ENCODE peak calls at places on chromosomes 11 and 22, in four cellular contexts. R is K562, Q is SK-N-SH, L is GM12878. G is an unnamed sample.

GRCh38 chr22:50002791-50003190 is 9.8 kb downstream of the IL17REL start:
- DNase-seq in L (no peak), R (no peak), Q (no peak), G (no peak)

GRCh38 chr22:24507742-24508141 is 12.6 kb downstream of the UPB1 start:
- DNase-seq in R (no peak), Q (no peak), L (no peak), G (peak)

GRCh38 chr11:63007920-63008319 is 7.7 kb downstream of the SLC22A8 start:
- DNase-seq in R (peak), Q (no peak), L (no peak), G (no peak)

GRCh38 chr11:22785251-22785650 is 44.4 kb downstream of the SVIP start:
- DNase-seq in L (no peak), R (no peak), Q (no peak), G (no peak)

GRCh38 chr11:15074206-15075161 is 1.1 kb downstream of the CALCB start:
- DNase-seq in Q (peak), L (no peak), R (peak), G (peak)

GRCh38 chr11:23272095-23272494 is 411.8 kb upstream of the CCDC179 start:
- DNase-seq in Q (no peak), L (no peak), R (no peak), G (no peak)

GRCh38 chr11:73387594-73388021 is 11.4 kb downstream of the RELT start:
- DNase-seq in Q (no peak), L (no peak), R (no peak), G (no peak)

GRCh38 chr11:329886-330253 is 9.2 kb upstream of the IFITM3 start:
- DNase-seq in Q (no peak), R (no peak), L (no peak), G (no peak)

GRCh38 chr22:29270475-29271271 is 2.6 kb downstream of the EWSR1 start:
- DNase-seq in Q (no peak), L (no peak), R (no peak), G (no peak)

GRCh38 chr11:118398797-118399564 is 2.4 kb upstream of the ATP5MG start:
- DNase-seq in R (no peak), L (no peak), Q (no peak), G (no peak)

GRCh38 chr11:134346101-134346975 is 14.6 kb downstream of the GLB1L2 start:
- DNase-seq in L (no peak), Q (no peak), R (no peak), G (no peak)

GRCh38 chr11:16352707-16353106 is 3.6 kb downstream of the SOX6 start:
- DNase-seq in Q (no peak), L (no peak), R (no peak), G (no peak)

GRCh38 chr11:97786961-97787360 is 1233.8 kb upstream of the CNTN5 start:
- DNase-seq in R (no peak), L (no peak), Q (no peak), G (no peak)

GRCh38 chr11:121422675-121423074 is 29.4 kb upstream of the SORL1 start:
- DNase-seq in L (peak), R (no peak), Q (no peak), G (no peak)

GRCh38 chr11:87493516-87493915 is 455.8 kb downstream of the TMEM135 start:
- DNase-seq in Q (no peak), L (no peak), R (no peak), G (no peak)

GRCh38 chr11:79263001-79263400 is 177.8 kb downstream of the TENM4 start:
- DNase-seq in L (no peak), R (no peak), Q (no peak), G (no peak)

GRCh38 chr11:47414685-47415070 is 6.3 kb downstream of the SLC39A13 start:
- DNase-seq in L (no peak), Q (no peak), R (no peak), G (no peak)

GRCh38 chr11:8263109-8263768 is 439 bp downstream of the LMO1 start:
- DNase-seq in Q (peak), L (no peak), R (no peak), G (peak)

GRCh38 chr22:41775976-41776375 is 24.5 kb upstream of the CCDC134 start:
- DNase-seq in R (no peak), L (no peak), Q (no peak), G (no peak)

GRCh38 chr11:90594658-90595057 is 371.8 kb upstream of the CHORDC1 start:
- DNase-seq in Q (peak), R (no peak), L (no peak), G (no peak)

GRCh38 chr22:31083377-31083768 is 2.3 kb downstream of the SMTN start:
- DNase-seq in L (no peak), R (no peak), Q (peak), G (no peak)

GRCh38 chr22:24553597-24554315 is 1.2 kb downstream of the GUCD1 start:
- DNase-seq in Q (no peak), L (no peak), R (no peak), G (no peak)

GRCh38 chr22:36872866-36873498 is 12.2 kb downstream of the NCF4 start:
- DNase-seq in L (no peak), R (no peak), Q (peak), G (no peak)

GRCh38 chr11:9121397-9121796 is 30.0 kb upstream of the SCUBE2 start:
- DNase-seq in Q (no peak), R (no peak), L (no peak), G (no peak)

GRCh38 chr11:69878144-69878883 is 59.1 kb upstream of the FGF3 start:
- DNase-seq in L (no peak), R (no peak), Q (peak), G (no peak)

GRCh38 chr11:132648841-132649240 is 883.5 kb downstream of the OPCML start:
- DNase-seq in L (no peak), Q (no peak), R (no peak), G (no peak)
- TF ChIP-seq USF1 in L (no peak), Q (no peak), R (no peak), G (no peak)

GRCh38 chr11:107092667-107093066 is 74.4 kb upstream of the GUCY1A2 start:
- DNase-seq in R (no peak), L (no peak), Q (no peak), G (no peak)
- TF ChIP-seq USF1 in R (no peak), L (no peak), Q (no peak), G (no peak)

GRCh38 chr11:117366183-117366582 is 38.5 kb downstream of the CEP164 start:
- DNase-seq in Q (no peak), R (no peak), L (no peak), G (no peak)
- TF ChIP-seq USF1 in Q (no peak), R (no peak), L (no peak), G (no peak)

DNA sequence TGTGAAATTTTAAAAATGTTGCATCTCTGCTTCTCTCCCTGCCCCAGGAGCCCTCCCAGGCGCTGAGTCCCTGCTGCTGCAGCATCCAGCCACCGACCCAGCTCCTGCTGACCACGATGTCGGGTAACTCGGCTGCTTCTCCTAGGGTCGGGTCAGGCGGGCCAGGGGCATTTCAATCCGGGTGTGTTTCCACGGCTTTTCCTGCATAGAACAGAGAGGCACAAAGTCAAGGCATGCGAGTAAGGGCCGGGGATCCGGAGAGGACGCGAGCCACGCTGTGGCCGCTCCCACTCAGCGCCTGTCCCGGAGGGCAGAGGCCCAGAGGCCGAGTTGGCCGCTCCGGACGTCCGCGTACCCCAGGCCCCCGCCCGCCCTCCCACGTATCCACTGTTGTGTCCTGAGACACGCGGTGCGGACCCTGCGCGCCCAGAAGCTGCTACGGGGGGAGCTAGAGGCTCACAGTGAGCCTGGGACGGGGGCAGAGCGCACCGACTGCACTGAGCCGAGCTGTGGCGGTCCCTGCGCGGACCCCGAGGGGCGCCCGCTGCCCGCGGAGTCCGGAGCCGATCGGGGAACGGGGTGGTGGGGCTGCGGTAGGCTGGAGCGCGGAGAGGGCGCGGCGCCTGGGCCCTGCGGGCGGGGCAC is at the start of gene POU2AF3:
- DNase-seq in R (no peak), Q (no peak), L (no peak), G (peak)
- TF ChIP-seq USF1 in R (no peak), Q (no peak), L (no peak), G (no peak)

GRCh38 chr22:23179381-23180294 is 671 bp upstream of the BCR start:
- DNase-seq in R (no peak), Q (no peak), L (no peak), G (no peak)
- TF ChIP-seq USF1 in R (no peak), Q (no peak), L (no peak), G (no peak)

DNA sequence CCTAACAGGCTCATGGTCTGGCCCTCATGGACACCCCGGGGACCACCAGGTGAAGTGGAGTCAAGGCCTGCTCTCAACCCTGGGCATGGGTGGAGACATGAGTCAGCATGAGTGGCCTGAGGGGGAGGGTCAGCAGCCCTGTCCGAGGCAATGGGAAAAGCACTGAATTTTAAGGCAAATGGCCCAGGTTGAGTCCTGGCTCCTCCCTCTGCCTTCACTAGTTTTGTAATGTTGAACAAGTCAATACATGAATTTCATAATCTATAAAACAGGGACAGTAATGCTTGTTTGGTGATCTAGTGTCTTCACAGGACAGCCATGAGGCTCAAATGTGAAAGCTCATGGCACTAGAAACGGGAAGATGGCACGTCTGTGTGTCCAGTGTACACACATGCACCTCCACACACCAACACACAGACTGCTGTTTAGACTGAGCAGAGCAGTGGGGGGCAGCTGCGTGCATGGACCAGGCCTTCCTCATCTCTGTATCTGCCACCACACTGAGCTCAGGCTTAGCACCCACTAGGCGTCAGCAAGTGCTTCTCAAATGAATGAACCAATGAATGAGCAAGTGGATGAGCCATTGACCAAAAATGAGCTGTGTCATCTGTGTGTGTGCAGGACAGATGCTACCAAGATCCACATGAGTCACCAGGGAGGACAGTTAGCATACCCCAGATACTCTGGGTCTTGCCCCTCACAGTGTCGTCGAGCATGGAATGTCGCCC is 63.4 kb downstream of the NRXN2 start:
- DNase-seq in L (no peak), Q (no peak), R (peak), G (no peak)
- TF ChIP-seq USF1 in L (no peak), Q (no peak), R (no peak), G (no peak)

G was measured in WTC11.